ENCODE peak calls at places on chromosomes 11 and 22, in four cellular contexts. One of them, this sample, is unnamed.

GRCh38 chr22:26066534-26066933 is 102.7 kb upstream of the SEZ6L start:
- DNase-seq in H1: peak
- DNase-seq in mesendoderm: peak
- DNase-seq in H9: peak
- DNase-seq in this sample: no peak

GRCh38 chr11:114072978-114073377 is 13.5 kb downstream of the ZBTB16 start:
- DNase-seq in H1: no peak
- DNase-seq in H9: no peak
- DNase-seq in mesendoderm: no peak
- DNase-seq in this sample: no peak

GRCh38 chr22:19113429-19113828 is 8.8 kb downstream of the DGCR2 start:
- DNase-seq in H9: no peak
- DNase-seq in H1: no peak
- DNase-seq in mesendoderm: no peak
- DNase-seq in this sample: no peak

GRCh38 chr22:17578129-17578754 is 14.9 kb downstream of the SLC25A18 start:
- DNase-seq in mesendoderm: no peak
- DNase-seq in H1: no peak
- DNase-seq in H9: no peak
- DNase-seq in this sample: peak

GRCh38 chr11:33000181-33000580 is 15.5 kb upstream of the DEPDC7 start:
- DNase-seq in H1: no peak
- DNase-seq in H9: no peak
- DNase-seq in mesendoderm: no peak
- DNase-seq in this sample: peak

GRCh38 chr11:1129666-1130160 is 28.0 kb upstream of the MUC5AC start:
- DNase-seq in H9: no peak
- DNase-seq in mesendoderm: no peak
- DNase-seq in H1: no peak
- DNase-seq in this sample: no peak

GRCh38 chr22:31575190-31575589 is 78.9 kb downstream of the SFI1 start:
- DNase-seq in H9: no peak
- DNase-seq in mesendoderm: no peak
- DNase-seq in H1: no peak
- DNase-seq in this sample: no peak

GRCh38 chr22:37674951-37675929 is at the start of gene LGALS1:
- DNase-seq in H9: peak
- DNase-seq in H1: peak
- DNase-seq in mesendoderm: peak
- DNase-seq in this sample: peak

GRCh38 chr22:39453765-39454378 is 2.9 kb upstream of the MGAT3 start:
- DNase-seq in H9: no peak
- DNase-seq in H1: no peak
- DNase-seq in mesendoderm: peak
- DNase-seq in this sample: peak

GRCh38 chr11:74084796-74085541 is 76.1 kb upstream of the UCP3 start:
- DNase-seq in H9: no peak
- DNase-seq in mesendoderm: no peak
- DNase-seq in H1: no peak
- DNase-seq in this sample: peak

GRCh38 chr11:68193018-68193417 is 20.1 kb downstream of the KMT5B start:
- DNase-seq in H1: no peak
- DNase-seq in H9: no peak
- DNase-seq in mesendoderm: no peak
- DNase-seq in this sample: no peak

GRCh38 chr11:14422052-14422813 is 63.2 kb upstream of the RRAS2 start:
- DNase-seq in H9: peak
- DNase-seq in mesendoderm: peak
- DNase-seq in H1: peak
- DNase-seq in this sample: peak

GRCh38 chr11:46315033-46315738 is 32.1 kb upstream of the DGKZ start:
- DNase-seq in mesendoderm: peak
- DNase-seq in H9: peak
- DNase-seq in H1: peak
- DNase-seq in this sample: peak

GRCh38 chr11:76629853-76630599 is 40.5 kb downstream of the LRRC32 start:
- DNase-seq in mesendoderm: no peak
- DNase-seq in H9: no peak
- DNase-seq in H1: no peak
- DNase-seq in this sample: peak

GRCh38 chr22:39240841-39241631 is 3.7 kb downstream of the PDGFB start:
- DNase-seq in H1: peak
- DNase-seq in mesendoderm: peak
- DNase-seq in H9: no peak
- DNase-seq in this sample: no peak

GRCh38 chr11:125270106-125270505 is 105.6 kb downstream of the PKNOX2 start:
- DNase-seq in H9: no peak
- DNase-seq in H1: no peak
- DNase-seq in mesendoderm: no peak
- DNase-seq in this sample: no peak

GRCh38 chr11:74685905-74686304 is 45.3 kb downstream of the CHRDL2 start:
- DNase-seq in H9: no peak
- DNase-seq in mesendoderm: no peak
- DNase-seq in H1: no peak
- DNase-seq in this sample: no peak

GRCh38 chr11:131684111-131685060 is 314.0 kb downstream of the NTM start:
- DNase-seq in H9: peak
- DNase-seq in H1: peak
- DNase-seq in mesendoderm: peak
- DNase-seq in this sample: no peak

GRCh38 chr11:7677071-7677470 is 3.8 kb upstream of the CYB5R2 start:
- DNase-seq in mesendoderm: peak
- DNase-seq in H9: no peak
- DNase-seq in H1: no peak
- DNase-seq in this sample: peak

GRCh38 chr11:120594746-120595145 is 83.2 kb downstream of the GRIK4 start:
- DNase-seq in mesendoderm: no peak
- DNase-seq in H1: no peak
- DNase-seq in H9: no peak
- DNase-seq in this sample: no peak

GRCh38 chr11:2389344-2390026 is 11.1 kb upstream of the TSSC4 start:
- DNase-seq in H1: no peak
- DNase-seq in H9: no peak
- DNase-seq in mesendoderm: peak
- DNase-seq in this sample: no peak

GRCh38 chr11:94513091-94513490 is 830 bp downstream of the C11orf97 start:
- DNase-seq in H9: no peak
- DNase-seq in H1: no peak
- DNase-seq in mesendoderm: no peak
- DNase-seq in this sample: no peak

GRCh38 chr11:63567044-63567840 is 4.1 kb upstream of the PLAAT2 start:
- DNase-seq in mesendoderm: peak
- DNase-seq in H9: peak
- DNase-seq in H1: no peak
- DNase-seq in this sample: peak

GRCh38 chr11:417652-418342 is 3.0 kb upstream of the SIGIRR start:
- DNase-seq in H9: no peak
- DNase-seq in mesendoderm: no peak
- DNase-seq in H1: no peak
- DNase-seq in this sample: no peak

GRCh38 chr11:94151903-94152677 is 23.4 kb downstream of the PANX1 start:
- DNase-seq in H9: peak
- DNase-seq in H1: no peak
- DNase-seq in mesendoderm: peak
- DNase-seq in this sample: peak

GRCh38 chr11:17540807-17541206 is 3.4 kb downstream of the USH1C start:
- DNase-seq in mesendoderm: no peak
- DNase-seq in H9: no peak
- DNase-seq in H1: no peak
- DNase-seq in this sample: no peak

GRCh38 chr11:17538731-17539130 is 5.5 kb downstream of the USH1C start:
- DNase-seq in H9: no peak
- DNase-seq in H1: no peak
- DNase-seq in mesendoderm: no peak
- DNase-seq in this sample: no peak

GRCh38 chr11:17537261-17537660 is 7.0 kb downstream of the USH1C start:
- DNase-seq in H9: no peak
- DNase-seq in mesendoderm: no peak
- DNase-seq in H1: no peak
- DNase-seq in this sample: no peak

GRCh38 chr11:17535488-17535887 is 8.7 kb downstream of the USH1C start:
- DNase-seq in H1: no peak
- DNase-seq in H9: no peak
- DNase-seq in mesendoderm: no peak
- DNase-seq in this sample: no peak

DNA sequence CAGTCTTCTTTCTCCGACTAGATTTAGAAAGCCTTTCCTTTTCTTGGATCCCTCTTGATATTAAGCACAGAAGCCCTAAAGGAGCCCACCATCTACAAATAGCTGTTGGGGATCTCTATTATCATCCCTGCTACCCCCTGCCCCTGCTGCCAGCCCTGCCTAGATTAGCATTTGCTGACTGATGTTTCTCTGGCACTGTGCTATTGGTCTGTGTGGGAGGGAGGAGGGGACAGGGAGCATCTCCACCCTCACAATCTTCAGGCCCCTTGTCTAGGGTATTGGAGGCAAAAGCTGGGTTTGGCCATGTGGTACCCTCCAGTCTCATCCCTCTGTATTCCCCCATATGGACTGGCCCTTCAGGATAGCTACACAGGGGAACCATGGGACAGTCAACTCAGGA is 6.2 kb downstream of the USH1C start:
- DNase-seq in mesendoderm: no peak
- DNase-seq in H9: no peak
- DNase-seq in H1: no peak
- DNase-seq in this sample: no peak
- H3K4me2 ChIP-seq in mesendoderm: no peak
- H3K4me2 ChIP-seq in H9: no peak
- H3K4me2 ChIP-seq in H1: no peak
- H3K4me2 ChIP-seq in this sample: no peak

DNA sequence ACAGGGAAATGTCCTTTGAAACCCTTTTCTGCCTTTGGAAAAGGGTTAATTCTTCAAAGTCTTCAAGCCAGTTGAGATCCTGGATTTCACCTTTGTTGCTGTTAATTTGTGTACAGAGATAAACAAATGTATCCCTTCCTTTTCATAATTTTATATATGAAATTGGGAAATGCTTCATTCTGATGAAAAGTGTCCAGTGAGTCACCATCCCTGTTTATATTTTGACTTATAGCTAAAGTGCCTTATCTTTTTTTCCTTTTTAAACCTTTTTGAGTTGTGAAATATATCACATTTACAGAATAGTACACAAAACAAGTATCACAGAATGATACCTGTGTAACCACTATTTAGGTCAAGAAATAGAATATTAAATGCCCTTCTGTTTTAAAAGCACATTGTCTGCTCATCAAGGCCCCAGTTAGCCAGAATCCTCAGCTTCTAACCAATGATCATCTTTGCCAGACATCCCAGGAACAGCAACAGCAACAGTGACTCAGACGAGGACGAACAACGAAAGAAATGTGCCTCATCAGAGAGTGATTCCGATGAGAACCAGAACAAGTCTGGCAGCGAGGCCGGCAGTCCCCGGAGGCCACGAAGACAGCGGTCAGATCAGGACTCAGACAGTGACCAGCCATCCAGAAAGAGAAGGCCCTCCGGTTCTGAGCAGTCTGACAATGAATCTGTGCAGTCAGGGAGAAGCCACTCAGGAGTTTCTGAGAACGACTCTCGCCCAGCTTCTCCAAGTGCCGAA is 27.3 kb downstream of the CTR9 start:
- DNase-seq in mesendoderm: no peak
- DNase-seq in H1: no peak
- DNase-seq in H9: no peak
- DNase-seq in this sample: peak
- H4K5ac ChIP-seq in mesendoderm: no peak
- H4K5ac ChIP-seq in H1: no peak
- H4K5ac ChIP-seq in H9: no peak
- H4K5ac ChIP-seq in this sample: peak

GRCh38 chr22:46878549-46878948 is 116.1 kb downstream of the TBC1D22A start:
- DNase-seq in H1: no peak
- DNase-seq in mesendoderm: peak
- DNase-seq in H9: no peak
- DNase-seq in this sample: no peak
- H3K4me2 ChIP-seq in H1: no peak
- H3K4me2 ChIP-seq in mesendoderm: no peak
- H3K4me2 ChIP-seq in H9: no peak
- H3K4me2 ChIP-seq in this sample: no peak

GRCh38 chr11:36512016-36512415 is 1.9 kb upstream of the TRAF6 start:
- DNase-seq in mesendoderm: no peak
- DNase-seq in H1: no peak
- DNase-seq in H9: no peak
- DNase-seq in this sample: peak
- H4K5ac ChIP-seq in mesendoderm: no peak
- H4K5ac ChIP-seq in H1: no peak
- H4K5ac ChIP-seq in H9: no peak
- H4K5ac ChIP-seq in this sample: no peak

GRCh38 chr11:64608636-64609035 is 17.6 kb downstream of the SLC22A12 start:
- DNase-seq in H1: no peak
- DNase-seq in H9: no peak
- DNase-seq in mesendoderm: peak
- DNase-seq in this sample: no peak
- H3K4me2 ChIP-seq in H1: no peak
- H3K4me2 ChIP-seq in H9: no peak
- H3K4me2 ChIP-seq in mesendoderm: no peak
- H3K4me2 ChIP-seq in this sample: no peak

GRCh38 chr11:102121329-102121728 is 11.1 kb downstream of the YAP1 start:
- DNase-seq in H9: no peak
- DNase-seq in H1: no peak
- DNase-seq in mesendoderm: no peak
- DNase-seq in this sample: peak

GRCh38 chr11:102118937-102119336 is 8.7 kb downstream of the YAP1 start:
- DNase-seq in mesendoderm: peak
- DNase-seq in H1: no peak
- DNase-seq in H9: no peak
- DNase-seq in this sample: no peak

GRCh38 chr11:102120006-102120405 is 9.8 kb downstream of the YAP1 start:
- DNase-seq in H9: no peak
- DNase-seq in H1: no peak
- DNase-seq in mesendoderm: no peak
- DNase-seq in this sample: peak

GRCh38 chr11:102117472-102118113 is 7.3 kb downstream of the YAP1 start:
- DNase-seq in H9: no peak
- DNase-seq in H1: peak
- DNase-seq in mesendoderm: no peak
- DNase-seq in this sample: peak

GRCh38 chr11:102120437-102120935 is 10.2 kb downstream of the YAP1 start:
- DNase-seq in mesendoderm: peak
- DNase-seq in H9: no peak
- DNase-seq in H1: no peak
- DNase-seq in this sample: peak
- H4K5ac ChIP-seq in mesendoderm: no peak
- H4K5ac ChIP-seq in H9: no peak
- H4K5ac ChIP-seq in H1: no peak
- H4K5ac ChIP-seq in this sample: no peak

DNA sequence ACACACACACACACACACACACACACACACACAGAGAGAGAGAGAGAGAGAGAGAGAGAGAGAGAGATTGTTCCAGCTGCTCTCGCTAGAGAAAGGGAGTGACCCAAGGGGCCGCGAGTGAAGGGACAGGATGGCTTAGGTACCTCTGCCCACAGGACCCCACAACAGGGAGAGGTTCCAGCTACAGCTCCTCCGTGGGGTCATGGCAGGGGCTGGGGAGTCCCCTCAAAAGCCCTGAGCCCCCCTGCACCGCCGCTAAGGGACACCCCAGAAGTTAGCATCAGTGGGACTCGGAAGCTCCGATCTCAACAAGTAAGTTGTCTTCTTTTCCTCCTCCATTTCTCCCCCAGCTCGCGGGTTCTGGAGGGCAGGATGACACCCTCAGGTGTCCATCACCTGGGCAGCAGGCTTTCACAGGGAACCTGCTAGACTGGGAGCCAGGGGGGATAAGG is 280 bp downstream of the KCNJ5 start:
- DNase-seq in mesendoderm: no peak
- DNase-seq in H9: no peak
- DNase-seq in H1: peak
- DNase-seq in this sample: no peak
- H3K4me2 ChIP-seq in mesendoderm: peak
- H3K4me2 ChIP-seq in H9: peak
- H3K4me2 ChIP-seq in H1: peak
- H3K4me2 ChIP-seq in this sample: no peak